ENCODE peak calls at places on chromosomes 2 and 18, in nine cellular contexts. One of them, this sample, is unnamed.

GRCh38 chr2:75788925-75789324 is 78.2 kb upstream of the GCFC2 start:
- DNase-seq in brain microvascular endothelial cell: peak; percentile 0
- DNase-seq in WERI-Rb-1: no peak
- DNase-seq in PC-3: peak; percentile 92
- DNase-seq in dorsolateral prefrontal cortex: no peak
- DNase-seq in GM23248: no peak
- DNase-seq in A549: no peak
- DNase-seq in tibial nerve: no peak
- DNase-seq in fibroblast of lung: peak; percentile 43
- DNase-seq in this sample: no peak

GRCh38 chr2:152716805-152717241 is 438 bp downstream of the PRPF40A start:
- DNase-seq in brain microvascular endothelial cell: no peak
- DNase-seq in WERI-Rb-1: peak; percentile 50
- DNase-seq in PC-3: peak; percentile 19
- DNase-seq in dorsolateral prefrontal cortex: no peak
- DNase-seq in GM23248: peak; percentile 55
- DNase-seq in A549: peak; percentile 14
- DNase-seq in tibial nerve: no peak
- DNase-seq in fibroblast of lung: peak; percentile 33
- DNase-seq in this sample: no peak

GRCh38 chr2:230552181-230552580 is 136.2 kb downstream of the SP100 start:
- DNase-seq in brain microvascular endothelial cell: no peak
- DNase-seq in WERI-Rb-1: no peak
- DNase-seq in PC-3: no peak
- DNase-seq in dorsolateral prefrontal cortex: no peak
- DNase-seq in GM23248: no peak
- DNase-seq in A549: no peak
- DNase-seq in tibial nerve: no peak
- DNase-seq in fibroblast of lung: no peak
- DNase-seq in this sample: no peak

GRCh38 chr2:227849906-227850305 is 21.5 kb upstream of the DAW1 start:
- DNase-seq in brain microvascular endothelial cell: no peak
- DNase-seq in WERI-Rb-1: no peak
- DNase-seq in PC-3: peak; percentile 72
- DNase-seq in dorsolateral prefrontal cortex: no peak
- DNase-seq in GM23248: peak; percentile 87
- DNase-seq in A549: no peak
- DNase-seq in tibial nerve: no peak
- DNase-seq in fibroblast of lung: peak; percentile 74
- DNase-seq in this sample: no peak

GRCh38 chr2:51994123-51994788 is 962.3 kb upstream of the NRXN1 start:
- DNase-seq in brain microvascular endothelial cell: no peak
- DNase-seq in WERI-Rb-1: no peak
- DNase-seq in PC-3: peak; percentile 35
- DNase-seq in dorsolateral prefrontal cortex: no peak
- DNase-seq in GM23248: no peak
- DNase-seq in A549: no peak
- DNase-seq in tibial nerve: no peak
- DNase-seq in fibroblast of lung: no peak
- DNase-seq in this sample: no peak

GRCh38 chr2:100640329-100641114 is 77.7 kb downstream of the PDCL3 start:
- DNase-seq in brain microvascular endothelial cell: no peak
- DNase-seq in WERI-Rb-1: no peak
- DNase-seq in PC-3: no peak
- DNase-seq in dorsolateral prefrontal cortex: no peak
- DNase-seq in GM23248: peak; percentile 28
- DNase-seq in A549: no peak
- DNase-seq in tibial nerve: no peak
- DNase-seq in fibroblast of lung: peak; percentile 6
- DNase-seq in this sample: no peak

GRCh38 chr2:75896779-75897366 is 186.2 kb upstream of the GCFC2 start:
- DNase-seq in brain microvascular endothelial cell: no peak
- DNase-seq in WERI-Rb-1: peak; percentile 82
- DNase-seq in PC-3: peak; percentile 60
- DNase-seq in dorsolateral prefrontal cortex: peak; percentile 55
- DNase-seq in GM23248: peak; percentile 2
- DNase-seq in A549: peak; percentile 4
- DNase-seq in tibial nerve: no peak
- DNase-seq in fibroblast of lung: peak; percentile 6
- DNase-seq in this sample: no peak

GRCh38 chr2:69131983-69132675 is 119.2 kb downstream of the ANTXR1 start:
- DNase-seq in brain microvascular endothelial cell: no peak
- DNase-seq in WERI-Rb-1: peak; percentile 30
- DNase-seq in PC-3: peak; percentile 95
- DNase-seq in dorsolateral prefrontal cortex: no peak
- DNase-seq in GM23248: no peak
- DNase-seq in A549: no peak
- DNase-seq in tibial nerve: no peak
- DNase-seq in fibroblast of lung: no peak
- DNase-seq in this sample: no peak

GRCh38 chr18:77234504-77235365 is 14.9 kb upstream of the GALR1 start:
- DNase-seq in brain microvascular endothelial cell: no peak
- DNase-seq in WERI-Rb-1: no peak
- DNase-seq in PC-3: no peak
- DNase-seq in dorsolateral prefrontal cortex: no peak
- DNase-seq in GM23248: no peak
- DNase-seq in A549: no peak
- DNase-seq in tibial nerve: no peak
- DNase-seq in fibroblast of lung: peak; percentile 33
- DNase-seq in this sample: no peak

GRCh38 chr18:58661423-58661822 is 9.8 kb upstream of the MALT1 start:
- DNase-seq in brain microvascular endothelial cell: peak; percentile 6
- DNase-seq in WERI-Rb-1: no peak
- DNase-seq in PC-3: peak; percentile 20
- DNase-seq in dorsolateral prefrontal cortex: no peak
- DNase-seq in GM23248: peak; percentile 38
- DNase-seq in A549: no peak
- DNase-seq in tibial nerve: no peak
- DNase-seq in fibroblast of lung: no peak
- DNase-seq in this sample: no peak

GRCh38 chr18:5584751-5585417 is 41.1 kb upstream of the EPB41L3 start:
- DNase-seq in brain microvascular endothelial cell: peak; percentile 30
- DNase-seq in WERI-Rb-1: no peak
- DNase-seq in PC-3: peak; percentile 13
- DNase-seq in dorsolateral prefrontal cortex: no peak
- DNase-seq in GM23248: peak; percentile 80
- DNase-seq in A549: no peak
- DNase-seq in tibial nerve: no peak
- DNase-seq in fibroblast of lung: peak; percentile 88
- DNase-seq in this sample: no peak

GRCh38 chr18:42298744-42299685 is 344.0 kb downstream of the PIK3C3 start:
- DNase-seq in brain microvascular endothelial cell: peak; percentile 84
- DNase-seq in WERI-Rb-1: peak; percentile 76
- DNase-seq in PC-3: peak; percentile 53
- DNase-seq in dorsolateral prefrontal cortex: peak; percentile 97
- DNase-seq in GM23248: peak; percentile 82
- DNase-seq in A549: peak; percentile 15
- DNase-seq in tibial nerve: peak; percentile 75
- DNase-seq in fibroblast of lung: peak; percentile 63
- DNase-seq in this sample: peak; percentile 17
- H3K4me3 ChIP-seq in brain microvascular endothelial cell: peak overlapping the region; percentile 13
- H3K4me3 ChIP-seq in WERI-Rb-1: no peak overlapping the region
- H3K4me3 ChIP-seq in PC-3: no peak overlapping the region
- H3K4me3 ChIP-seq in dorsolateral prefrontal cortex: peak overlapping the region; percentile 47
- H3K4me3 ChIP-seq in GM23248: peak overlapping the region; percentile 56
- H3K4me3 ChIP-seq in A549: no peak overlapping the region
- H3K4me3 ChIP-seq in tibial nerve: peak overlapping the region; percentile 41
- H3K4me3 ChIP-seq in fibroblast of lung: no peak overlapping the region
- H3K4me3 ChIP-seq in this sample: peak overlapping the region; percentile 42

DNA sequence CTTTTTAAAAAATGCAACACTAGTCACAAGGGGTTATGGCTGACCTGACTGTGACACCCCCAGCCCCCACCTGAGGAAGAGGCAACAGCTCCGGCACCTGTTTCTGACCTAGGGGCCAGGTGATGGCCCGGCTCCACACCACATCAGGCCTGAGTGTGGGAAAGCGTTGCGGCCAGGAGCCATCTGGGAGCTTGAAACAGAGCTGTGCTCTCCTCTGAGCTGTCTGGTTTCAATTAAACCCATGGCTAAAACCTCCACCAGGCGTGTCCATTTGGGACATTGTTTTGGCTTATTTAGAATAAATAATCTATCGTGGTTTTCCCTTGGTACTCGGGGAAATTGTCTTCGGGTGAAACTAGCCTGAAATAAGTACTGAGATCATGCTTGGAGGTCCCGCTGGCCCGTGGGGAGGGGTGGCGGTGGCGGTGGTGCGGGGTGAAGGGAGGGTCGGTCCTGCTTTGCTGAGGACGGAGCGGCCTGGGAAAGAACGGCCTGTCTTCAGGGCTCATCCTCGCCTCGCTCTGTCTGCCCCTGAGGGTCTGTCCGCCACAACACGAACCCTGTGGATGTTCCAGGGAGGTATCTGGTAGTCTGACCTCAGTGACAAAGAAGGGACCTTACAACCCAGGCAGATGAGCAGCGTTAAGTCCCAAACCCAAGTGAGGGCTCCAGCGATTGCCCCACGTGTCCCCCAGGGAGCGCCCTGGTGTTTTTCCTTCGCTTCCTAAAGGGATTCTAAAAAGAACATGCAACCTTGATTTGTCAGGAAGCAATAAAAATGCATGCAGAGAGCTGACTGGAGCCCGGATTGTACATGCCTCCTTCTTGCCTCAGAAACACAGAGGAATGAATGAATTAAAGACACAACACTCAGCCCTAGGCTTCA is 58.7 kb downstream of the IL1RL2 start:
- DNase-seq in brain microvascular endothelial cell: no peak
- DNase-seq in WERI-Rb-1: no peak
- DNase-seq in PC-3: peak; percentile 49
- DNase-seq in dorsolateral prefrontal cortex: no peak
- DNase-seq in GM23248: peak; percentile 76
- DNase-seq in A549: no peak
- DNase-seq in tibial nerve: no peak
- DNase-seq in fibroblast of lung: no peak
- DNase-seq in this sample: no peak
- H3K4me3 ChIP-seq in brain microvascular endothelial cell: no peak overlapping the region
- H3K4me3 ChIP-seq in WERI-Rb-1: no peak overlapping the region
- H3K4me3 ChIP-seq in PC-3: no peak overlapping the region
- H3K4me3 ChIP-seq in dorsolateral prefrontal cortex: no peak overlapping the region
- H3K4me3 ChIP-seq in GM23248: no peak overlapping the region
- H3K4me3 ChIP-seq in A549: no peak overlapping the region
- H3K4me3 ChIP-seq in tibial nerve: no peak overlapping the region
- H3K4me3 ChIP-seq in fibroblast of lung: no peak overlapping the region
- H3K4me3 ChIP-seq in this sample: no peak overlapping the region

DNA sequence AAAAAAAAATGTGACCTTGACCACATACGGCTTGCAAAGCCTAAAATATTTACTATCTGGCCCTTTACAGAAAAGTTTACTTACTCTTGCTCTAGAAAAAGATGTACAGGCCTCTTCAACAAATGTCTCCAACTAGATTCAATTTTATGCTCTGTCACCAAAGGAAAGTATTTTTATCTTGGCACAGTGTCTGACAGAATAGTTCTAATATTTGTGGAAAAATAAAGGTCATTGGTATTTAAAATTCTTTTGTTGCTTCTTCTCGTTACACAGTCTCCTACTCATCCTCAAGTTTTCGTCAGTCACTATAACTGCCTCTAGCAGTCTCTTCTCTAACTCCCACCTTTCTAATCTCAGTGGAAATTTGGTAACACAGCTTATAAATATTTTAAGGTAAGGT is 1.4 kb downstream of the RBKS start:
- DNase-seq in brain microvascular endothelial cell: no peak
- DNase-seq in WERI-Rb-1: no peak
- DNase-seq in PC-3: no peak
- DNase-seq in dorsolateral prefrontal cortex: no peak
- DNase-seq in GM23248: peak; percentile 65
- DNase-seq in A549: no peak
- DNase-seq in tibial nerve: no peak
- DNase-seq in fibroblast of lung: peak; percentile 72
- DNase-seq in this sample: no peak
- H3K4me3 ChIP-seq in brain microvascular endothelial cell: no peak overlapping the region
- H3K4me3 ChIP-seq in WERI-Rb-1: no peak overlapping the region
- H3K4me3 ChIP-seq in PC-3: peak overlapping the region; percentile 88
- H3K4me3 ChIP-seq in dorsolateral prefrontal cortex: peak overlapping the region; percentile 88
- H3K4me3 ChIP-seq in GM23248: peak overlapping the region; percentile 82
- H3K4me3 ChIP-seq in A549: peak overlapping the region; percentile 85
- H3K4me3 ChIP-seq in tibial nerve: no peak overlapping the region
- H3K4me3 ChIP-seq in fibroblast of lung: no peak overlapping the region
- H3K4me3 ChIP-seq in this sample: peak overlapping the region; percentile 80

GRCh38 chr2:233417282-233417681 is 63.0 kb downstream of the DGKD start:
- DNase-seq in brain microvascular endothelial cell: no peak
- DNase-seq in WERI-Rb-1: no peak
- DNase-seq in PC-3: no peak
- DNase-seq in dorsolateral prefrontal cortex: no peak
- DNase-seq in GM23248: no peak
- DNase-seq in A549: no peak
- DNase-seq in tibial nerve: no peak
- DNase-seq in fibroblast of lung: no peak
- DNase-seq in this sample: no peak
- H3K4me3 ChIP-seq in brain microvascular endothelial cell: no peak overlapping the region
- H3K4me3 ChIP-seq in WERI-Rb-1: no peak overlapping the region
- H3K4me3 ChIP-seq in PC-3: no peak overlapping the region
- H3K4me3 ChIP-seq in dorsolateral prefrontal cortex: no peak overlapping the region
- H3K4me3 ChIP-seq in GM23248: no peak overlapping the region
- H3K4me3 ChIP-seq in A549: peak overlapping the region; percentile 32
- H3K4me3 ChIP-seq in tibial nerve: no peak overlapping the region
- H3K4me3 ChIP-seq in fibroblast of lung: no peak overlapping the region
- H3K4me3 ChIP-seq in this sample: no peak overlapping the region

DNA sequence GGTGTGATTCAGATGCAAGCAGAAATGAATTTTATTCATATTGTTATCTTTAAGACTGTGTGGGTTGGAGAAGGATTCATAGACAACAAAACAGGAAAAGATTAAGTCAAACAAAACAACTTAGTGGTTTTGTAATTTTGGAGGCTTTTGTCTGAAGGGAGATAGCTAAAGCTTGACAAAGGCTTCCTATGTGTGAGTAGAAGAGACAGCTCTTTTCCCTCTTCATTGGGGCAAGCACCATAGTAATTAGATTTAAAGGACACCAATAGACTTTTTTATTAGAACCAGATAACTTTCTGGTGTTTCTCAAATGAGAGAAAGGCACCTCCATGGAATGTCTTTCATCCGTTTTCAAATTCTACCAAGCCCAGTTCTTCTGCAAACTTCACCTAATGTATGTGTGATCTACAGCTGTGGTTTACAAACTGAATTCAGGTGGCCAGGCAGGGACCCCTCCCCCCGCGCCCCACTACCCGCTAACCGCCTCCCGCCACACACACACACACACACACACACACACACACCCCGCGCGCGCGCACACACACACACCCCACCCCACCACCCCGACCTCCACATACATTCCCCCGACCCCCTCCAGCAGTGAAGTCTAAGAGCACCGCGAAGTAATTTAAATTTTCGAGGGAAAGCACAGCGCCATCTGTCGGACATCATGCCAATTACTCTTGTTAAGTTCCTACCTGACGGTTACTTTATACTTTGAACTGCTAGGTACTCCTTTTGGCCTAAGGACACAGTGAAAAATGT is 31.7 kb upstream of the PPP1R1C start:
- DNase-seq in brain microvascular endothelial cell: peak; percentile 38
- DNase-seq in WERI-Rb-1: peak; percentile 74
- DNase-seq in PC-3: peak; percentile 83
- DNase-seq in dorsolateral prefrontal cortex: peak; percentile 38
- DNase-seq in GM23248: peak; percentile 51
- DNase-seq in A549: peak; percentile 55
- DNase-seq in tibial nerve: peak; percentile 25
- DNase-seq in fibroblast of lung: peak; percentile 66
- DNase-seq in this sample: peak; percentile 6
- H3K4me3 ChIP-seq in brain microvascular endothelial cell: peak overlapping the region; percentile 36
- H3K4me3 ChIP-seq in WERI-Rb-1: peak overlapping the region; percentile 49
- H3K4me3 ChIP-seq in PC-3: peak overlapping the region; percentile 45
- H3K4me3 ChIP-seq in dorsolateral prefrontal cortex: no peak overlapping the region
- H3K4me3 ChIP-seq in GM23248: peak overlapping the region; percentile 65
- H3K4me3 ChIP-seq in A549: peak overlapping the region; percentile 46
- H3K4me3 ChIP-seq in tibial nerve: peak overlapping the region; percentile 49
- H3K4me3 ChIP-seq in fibroblast of lung: no peak overlapping the region
- H3K4me3 ChIP-seq in this sample: peak overlapping the region; percentile 65